ENCODE peak calls at places on chromosome 13, in five cellular contexts. J, L, A, V and C are unnamed samples.

GRCh38 chr13:73179906-73180305 is 121.1 kb downstream of the KLF5 start:
- DNase-seq in J (no peak), L (no peak), A (no peak), V (peak), C (no peak)

GRCh38 chr13:46961719-46962118 is 64.9 kb upstream of the HTR2A start:
- DNase-seq in J (no peak), L (no peak), A (peak), V (peak), C (peak)

GRCh38 chr13:104750377-104750776 is 1684.2 kb upstream of the SLC10A2 start:
- DNase-seq in J (no peak), L (no peak), A (no peak), V (peak), C (peak)

GRCh38 chr13:93226623-93227279 is at the start of gene GPC6:
- DNase-seq in J (no peak), L (peak), A (peak), V (peak), C (peak)

GRCh38 chr13:99916366-99917103 is 55.0 kb downstream of the ZIC5 start:
- DNase-seq in J (peak), L (peak), A (peak), V (peak), C (peak)

GRCh38 chr13:21675095-21676007 is 4.5 kb downstream of the FGF9 start:
- DNase-seq in J (no peak), L (peak), A (no peak), V (no peak), C (no peak)

GRCh38 chr13:112970552-112971287 is 1.7 kb downstream of the MCF2L start:
- DNase-seq in J (no peak), L (no peak), A (no peak), V (no peak), C (no peak)

GRCh38 chr13:45276887-45277286 is 64.1 kb downstream of the TPT1 start:
- DNase-seq in J (no peak), L (no peak), A (no peak), V (no peak), C (no peak)

GRCh38 chr13:34926513-34926912 is 15.6 kb upstream of the NBEA start:
- DNase-seq in J (no peak), L (peak), A (peak), V (peak), C (peak)

GRCh38 chr13:73059460-73060250 is 850 bp downstream of the KLF5 start:
- DNase-seq in J (peak), L (peak), A (no peak), V (peak), C (no peak)

GRCh38 chr13:55244991-55245644 is 1895.6 kb upstream of the PRR20A start:
- DNase-seq in J (no peak), L (peak), A (peak), V (no peak), C (no peak)

GRCh38 chr13:37565425-37565824 is 33.1 kb downstream of the POSTN start:
- DNase-seq in J (no peak), L (no peak), A (no peak), V (no peak), C (no peak)

GRCh38 chr13:60583196-60583908 is 186.3 kb downstream of the TDRD3 start:
- DNase-seq in J (no peak), L (no peak), A (peak), V (peak), C (peak)

GRCh38 chr13:113358653-113359052 is 5.3 kb downstream of the GRTP1 start:
- DNase-seq in J (no peak), L (no peak), A (no peak), V (peak), C (no peak)

GRCh38 chr13:25168800-25169199 is 3.3 kb downstream of the AMER2 start:
- DNase-seq in J (no peak), L (no peak), A (no peak), V (no peak), C (no peak)

GRCh38 chr13:26810095-26810494 is 49.5 kb upstream of the GPR12 start:
- DNase-seq in J (no peak), L (no peak), A (no peak), V (no peak), C (no peak)

GRCh38 chr13:86960876-86961275 is 710.3 kb upstream of the SLITRK5 start:
- DNase-seq in J (no peak), L (no peak), A (peak), V (peak), C (peak)

GRCh38 chr13:29165216-29165615 is 345.1 kb downstream of the MTUS2 start:
- DNase-seq in J (no peak), L (no peak), A (no peak), V (no peak), C (no peak)

GRCh38 chr13:87669379-87669978 is 1.7 kb upstream of the SLITRK5 start:
- DNase-seq in J (peak), L (peak), A (peak), V (peak), C (peak)

GRCh38 chr13:37290691-37291090 is 185.2 kb upstream of the CSNK1A1L start:
- DNase-seq in J (no peak), L (no peak), A (no peak), V (peak), C (no peak)

GRCh38 chr13:46684287-46685001 is 112.5 kb downstream of the ESD start:
- DNase-seq in J (no peak), L (peak), A (no peak), V (peak), C (peak)

GRCh38 chr13:94640676-94641075 is 39.0 kb downstream of the GPR180 start:
- DNase-seq in J (no peak), L (no peak), A (peak), V (peak), C (peak)

GRCh38 chr13:101474419-101474957 is 22.0 kb downstream of the ITGBL1 start:
- DNase-seq in J (no peak), L (peak), A (peak), V (peak), C (peak)

GRCh38 chr13:68850160-68850559 is 1257.5 kb upstream of the ATXN8OS start:
- DNase-seq in J (no peak), L (no peak), A (no peak), V (peak), C (no peak)

GRCh38 chr13:46648166-46648607 is 95.2 kb downstream of the LRCH1 start:
- DNase-seq in J (no peak), L (peak), A (peak), V (no peak), C (no peak)

GRCh38 chr13:33402975-33403374 is 117.4 kb upstream of the STARD13 start:
- DNase-seq in J (no peak), L (no peak), A (no peak), V (no peak), C (no peak)

GRCh38 chr13:78977311-78977710 is 318.4 kb upstream of the OBI1 start:
- DNase-seq in J (no peak), L (no peak), A (no peak), V (no peak), C (no peak)

GRCh38 chr13:89383891-89384290 is 1712.7 kb downstream of the SLITRK5 start:
- DNase-seq in J (no peak), L (no peak), A (no peak), V (no peak), C (no peak)

GRCh38 chr13:32309812-32310706 is 5.1 kb downstream of the ZAR1L start:
- DNase-seq in J (peak), L (peak), A (peak), V (peak), C (peak)
- H3K4me3 ChIP-seq in J (no peak), L (no peak), A (peak), V (peak), C (no peak)

GRCh38 chr13:40792284-40793051 is 3.1 kb downstream of the SLC25A15 start:
- DNase-seq in J (no peak), L (no peak), A (no peak), V (no peak), C (no peak)

GRCh38 chr13:40786568-40786996 is 2.8 kb upstream of the SLC25A15 start:
- DNase-seq in J (no peak), L (no peak), A (peak), V (peak), C (peak)

GRCh38 chr13:40790232-40790631 is 821 bp downstream of the SLC25A15 start:
- DNase-seq in J (no peak), L (no peak), A (no peak), V (no peak), C (no peak)

GRCh38 chr13:40787062-40787461 is 2.3 kb upstream of the SLC25A15 start:
- DNase-seq in J (no peak), L (no peak), A (peak), V (peak), C (peak)

GRCh38 chr13:40789275-40790231 is at the start of gene SLC25A15:
- DNase-seq in J (peak), L (peak), A (peak), V (peak), C (peak)
- TF ChIP-seq CTCF in J (peak), L (peak), A (no peak), V (no peak), C (no peak)

DNA sequence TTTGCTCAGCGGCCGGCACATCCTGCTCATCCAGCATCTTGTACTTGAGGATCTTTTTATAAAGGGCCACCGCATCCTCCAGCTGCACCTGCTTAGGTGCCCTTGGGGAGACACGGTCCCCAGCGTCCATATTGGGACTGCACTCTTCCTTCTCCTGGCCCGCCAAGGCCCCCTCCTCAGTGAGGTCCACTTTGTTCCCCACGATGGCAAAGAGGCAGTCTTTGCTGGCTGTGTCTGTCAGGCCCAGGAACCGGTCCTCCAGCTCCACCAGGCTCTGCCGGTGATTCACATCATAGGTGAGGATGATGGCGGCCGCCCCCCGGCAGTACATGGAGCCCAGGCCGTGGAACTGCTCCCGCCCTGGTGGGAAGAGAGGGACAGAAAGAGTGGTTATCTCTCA is 37.7 kb downstream of the RAB20 start:
- DNase-seq in J (no peak), L (no peak), A (no peak), V (no peak), C (no peak)
- H3K4me3 ChIP-seq in J (no peak), L (no peak), A (no peak), V (no peak), C (no peak)

GRCh38 chr13:85819513-85819912 is 20.3 kb upstream of the SLITRK6 start:
- DNase-seq in J (no peak), L (no peak), A (no peak), V (no peak), C (no peak)

GRCh38 chr13:85812282-85812681 is 13.1 kb upstream of the SLITRK6 start:
- DNase-seq in J (no peak), L (no peak), A (no peak), V (no peak), C (no peak)

GRCh38 chr13:85816413-85816812 is 17.2 kb upstream of the SLITRK6 start:
- DNase-seq in J (no peak), L (no peak), A (peak), V (no peak), C (peak)
- TF ChIP-seq CTCF in J (no peak), L (no peak), A (no peak), V (peak), C (peak)

DNA sequence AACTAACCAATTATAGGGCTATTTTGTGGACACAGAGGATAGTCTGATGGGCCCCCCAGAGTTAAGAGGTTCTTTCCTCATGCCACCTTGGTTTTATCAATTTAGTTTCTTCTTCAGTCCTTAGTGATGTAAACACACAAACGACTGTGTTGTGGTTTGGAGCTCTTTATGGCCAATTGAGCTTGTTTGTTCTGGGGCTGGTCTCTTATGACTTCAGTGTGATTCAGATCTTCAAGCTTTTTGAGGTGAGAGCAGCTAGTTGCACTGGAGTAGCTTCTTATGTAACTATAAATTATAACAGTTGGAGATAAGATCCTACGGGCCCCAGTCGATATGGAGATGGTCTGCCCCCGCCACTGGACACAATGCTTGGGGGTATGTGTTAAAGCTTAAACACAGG is 22.0 kb upstream of the GJB6 start:
- DNase-seq in J (no peak), L (no peak), A (peak), V (no peak), C (no peak)
- H3K4me3 ChIP-seq in J (no peak), L (no peak), A (no peak), V (no peak), C (no peak)